ENCODE peak calls at places on chromosomes 13 and 19, in ten cellular contexts. Y, W, A, M, O, L, N, D, C and T are unnamed samples.

GRCh38 chr13:102040812-102041211 is 361.0 kb downstream of the FGF14 start:
- DNase-seq in L (no peak), N (no peak), D (no peak), C (no peak), A (no peak), M (no peak), Y (no peak), W (no peak), O (no peak), T (no peak)

GRCh38 chr13:94433055-94433947 is 46.2 kb downstream of the DCT start:
- DNase-seq in M (no peak), L (no peak), W (peak), O (no peak), A (peak), C (no peak), N (no peak), D (no peak), Y (no peak), T (no peak)

GRCh38 chr13:45084515-45084914 is 35.8 kb upstream of the GTF2F2 start:
- DNase-seq in C (no peak), M (no peak), W (no peak), Y (no peak), N (no peak), D (no peak), O (no peak), A (no peak), L (no peak), T (no peak)

GRCh38 chr13:102280366-102280765 is 121.5 kb downstream of the FGF14 start:
- DNase-seq in D (no peak), M (no peak), O (no peak), L (no peak), N (no peak), W (peak), C (no peak), A (no peak), Y (no peak), T (no peak)

GRCh38 chr13:48231080-48231479 is 1.9 kb upstream of the ITM2B start:
- DNase-seq in O (no peak), N (no peak), D (no peak), C (no peak), M (no peak), Y (peak), L (peak), W (no peak), A (no peak), T (no peak)

GRCh38 chr19:18418034-18418724 is 1.0 kb upstream of the SSBP4 start:
- DNase-seq in Y (no peak), O (peak), N (no peak), D (no peak), C (no peak), W (no peak), M (peak), L (no peak), A (peak), T (peak)

GRCh38 chr19:18841400-18841799 is 9.6 kb downstream of the UPF1 start:
- DNase-seq in L (no peak), A (no peak), N (no peak), D (no peak), C (no peak), Y (no peak), M (no peak), W (no peak), O (no peak), T (no peak)

GRCh38 chr19:48615145-48616040 is 517 bp upstream of the FAM83E start:
- DNase-seq in D (no peak), C (no peak), O (no peak), W (no peak), M (no peak), N (no peak), A (peak), Y (no peak), L (no peak), T (no peak)

GRCh38 chr19:15841875-15842569 is 26.6 kb upstream of the OR10H1 start:
- DNase-seq in N (no peak), W (no peak), Y (no peak), M (no peak), A (no peak), C (no peak), D (no peak), O (no peak), L (no peak), T (no peak)

GRCh38 chr13:79709526-79709925 is 228.6 kb downstream of the NDFIP2 start:
- DNase-seq in M (no peak), L (no peak), W (no peak), D (no peak), C (no peak), Y (no peak), N (no peak), O (no peak), A (no peak), T (no peak)

GRCh38 chr13:78061806-78062205 is 143.2 kb upstream of the EDNRB start:
- DNase-seq in O (no peak), A (no peak), M (no peak), L (no peak), D (no peak), C (no peak), N (no peak), W (no peak), Y (no peak), T (no peak)

GRCh38 chr19:16261584-16262370 is 62.8 kb upstream of the KLF2 start:
- DNase-seq in L (no peak), Y (no peak), M (no peak), W (no peak), D (no peak), O (no peak), N (no peak), C (no peak), A (no peak), T (no peak)

GRCh38 chr19:44972802-44973201 is 17.6 kb downstream of the CLPTM1 start:
- DNase-seq in A (no peak), W (no peak), O (no peak), C (no peak), N (no peak), L (no peak), M (no peak), D (no peak), Y (no peak), T (no peak)

GRCh38 chr19:7980168-7980567 is 25.3 kb downstream of the ELAVL1 start:
- DNase-seq in A (no peak), D (no peak), M (no peak), W (no peak), C (no peak), L (no peak), N (no peak), O (no peak), Y (no peak), T (no peak)

GRCh38 chr19:2811221-2811722 is 8.4 kb upstream of the ZNF554 start:
- DNase-seq in O (no peak), Y (no peak), A (no peak), C (no peak), N (no peak), D (no peak), W (no peak), M (no peak), L (no peak), T (no peak)

GRCh38 chr19:6056801-6057650 is 53.3 kb downstream of the RFX2 start:
- DNase-seq in D (no peak), A (peak), Y (peak), L (peak), O (peak), M (peak), C (peak), N (peak), W (no peak), T (no peak)

GRCh38 chr19:53980553-53981407 is 10.7 kb upstream of the CACNG6 start:
- DNase-seq in M (peak), A (peak), W (peak), D (no peak), N (no peak), O (no peak), L (peak), C (no peak), Y (peak), T (no peak)

GRCh38 chr19:41302624-41303351 is 7.2 kb upstream of the CCDC97 start:
- DNase-seq in D (no peak), L (no peak), M (no peak), N (no peak), C (no peak), A (no peak), O (no peak), W (no peak), Y (no peak), T (no peak)

GRCh38 chr19:44710483-44710882 is 11.5 kb downstream of the CEACAM16 start:
- DNase-seq in C (no peak), L (no peak), D (no peak), Y (no peak), A (no peak), W (no peak), N (no peak), M (no peak), O (no peak), T (no peak)

GRCh38 chr19:3336680-3337523 is 29.5 kb upstream of the NFIC start:
- DNase-seq in Y (peak), L (peak), M (no peak), A (no peak), W (no peak), N (peak), O (peak), C (peak), D (peak), T (peak)

GRCh38 chr19:41398042-41398403 is 405 bp downstream of the BCKDHA start:
- DNase-seq in A (no peak), N (no peak), O (no peak), W (peak), M (no peak), C (no peak), D (no peak), Y (no peak), L (no peak), T (no peak)

GRCh38 chr13:106087201-106087600 is 448.3 kb downstream of the EFNB2 start:
- DNase-seq in O (no peak), Y (no peak), C (no peak), W (no peak), N (no peak), A (no peak), D (no peak), L (no peak), M (no peak), T (no peak)

GRCh38 chr13:113398963-113399754 is 35.2 kb upstream of the GRTP1 start:
- DNase-seq in O (peak), N (no peak), C (no peak), M (no peak), W (peak), D (peak), Y (no peak), L (no peak), A (peak), T (no peak)

GRCh38 chr13:100875392-100876043 is 200.9 kb upstream of the TMTC4 start:
- DNase-seq in O (no peak), M (no peak), N (no peak), W (no peak), Y (no peak), A (no peak), D (no peak), L (no peak), C (no peak), T (no peak)

GRCh38 chr19:23509686-23510450 is 114.6 kb upstream of the ZNF91 start:
- DNase-seq in O (no peak), N (no peak), A (no peak), L (no peak), C (no peak), D (no peak), Y (no peak), W (no peak), M (peak), T (no peak)

GRCh38 chr19:16252459-16253205 is 54.9 kb downstream of the AP1M1 start:
- DNase-seq in W (no peak), Y (no peak), N (peak), A (no peak), L (peak), D (no peak), O (peak), M (no peak), C (no peak), T (no peak)

GRCh38 chr13:64075543-64076271 is 2660.1 kb upstream of the PCDH20 start:
- DNase-seq in Y (no peak), W (no peak), M (no peak), N (no peak), D (no peak), O (peak), C (no peak), A (no peak), L (peak), T (no peak)

GRCh38 chr13:112761701-112762689 is 72.2 kb downstream of the ATP11A start:
- DNase-seq in N (no peak), M (no peak), C (no peak), D (no peak), Y (no peak), O (peak), L (no peak), W (peak), A (no peak), T (no peak)

GRCh38 chr13:84677836-84678235 is 795.6 kb upstream of the SLITRK1 start:
- DNase-seq in M (no peak), N (no peak), W (no peak), Y (no peak), O (no peak), D (no peak), A (no peak), C (no peak), L (no peak), T (no peak)

GRCh38 chr13:114151565-114152284 is 19.3 kb upstream of the RASA3 start:
- DNase-seq in N (no peak), C (no peak), M (peak), W (no peak), D (no peak), L (no peak), A (peak), O (no peak), Y (no peak), T (no peak)

GRCh38 chr19:34431681-34432402 is 3.7 kb downstream of the UBA2 start:
- DNase-seq in M (no peak), A (no peak), N (no peak), L (no peak), O (no peak), D (no peak), C (no peak), W (no peak), Y (no peak), T (no peak)

GRCh38 chr13:24271611-24272451 is 37.5 kb upstream of the C1QTNF9 start:
- DNase-seq in A (peak), O (peak), W (peak), D (no peak), M (no peak), C (peak), N (peak), Y (no peak), L (peak), T (peak)

GRCh38 chr13:110683203-110683883 is 22.6 kb downstream of the CARS2 start:
- DNase-seq in A (no peak), Y (peak), O (no peak), N (no peak), W (no peak), D (no peak), L (peak), C (no peak), M (no peak), T (no peak)

GRCh38 chr19:55567708-55568328 is 12.8 kb downstream of the ZNF579 start:
- DNase-seq in W (no peak), M (no peak), L (no peak), N (no peak), A (no peak), D (no peak), O (no peak), C (no peak), Y (no peak), T (no peak)

GRCh38 chr13:107865643-107866006 is 349.7 kb downstream of the LIG4 start:
- DNase-seq in O (no peak), Y (no peak), M (no peak), A (no peak), N (no peak), L (no peak), C (no peak), W (no peak), D (no peak), T (no peak)
- H3K27ac ChIP-seq in O (no peak), Y (no peak), M (no peak), A (no peak), N (no peak), L (no peak), C (no peak), W (no peak), D (no peak), T (no peak)

GRCh38 chr19:35565016-35565856 is 1.8 kb upstream of the ATP4A start:
- DNase-seq in O (no peak), A (no peak), C (no peak), L (no peak), M (no peak), W (no peak), N (no peak), D (no peak), Y (peak), T (no peak)
- H3K27ac ChIP-seq in O (no peak), A (no peak), C (no peak), L (no peak), M (no peak), W (no peak), N (no peak), D (no peak), Y (no peak), T (no peak)

GRCh38 chr19:11016591-11016990 is 55.8 kb downstream of the SMARCA4 start:
- DNase-seq in C (no peak), D (no peak), Y (no peak), N (peak), W (no peak), O (no peak), A (no peak), L (peak), M (no peak), T (no peak)

GRCh38 chr19:11018743-11019142 is 57.9 kb downstream of the SMARCA4 start:
- DNase-seq in C (no peak), L (no peak), Y (no peak), W (no peak), A (no peak), O (no peak), N (no peak), D (no peak), M (no peak), T (no peak)

GRCh38 chr19:11017275-11018035 is 56.6 kb downstream of the SMARCA4 start:
- DNase-seq in A (no peak), O (no peak), C (no peak), L (no peak), M (no peak), N (no peak), W (no peak), Y (no peak), D (no peak), T (no peak)

GRCh38 chr19:11019262-11019661 is 58.4 kb downstream of the SMARCA4 start:
- DNase-seq in C (no peak), A (no peak), L (no peak), N (no peak), D (no peak), O (no peak), M (no peak), W (no peak), Y (no peak), T (no peak)

GRCh38 chr19:11018179-11018578 is 57.3 kb downstream of the SMARCA4 start:
- DNase-seq in N (no peak), L (no peak), D (no peak), M (no peak), Y (no peak), W (no peak), C (no peak), A (no peak), O (no peak), T (no peak)
- H3K27ac ChIP-seq in N (no peak), L (no peak), D (no peak), M (no peak), Y (no peak), W (no peak), C (no peak), A (no peak), O (no peak), T (no peak)

GRCh38 chr19:939922-940321 is 14.1 kb downstream of the ARID3A start:
- DNase-seq in M (no peak), W (no peak), A (no peak), D (no peak), Y (no peak), O (no peak), N (no peak), C (no peak), L (no peak), T (no peak)

GRCh38 chr19:940591-941291 is 14.9 kb downstream of the ARID3A start:
- DNase-seq in M (no peak), A (no peak), O (peak), L (peak), W (no peak), N (no peak), C (peak), D (peak), Y (peak), T (no peak)

GRCh38 chr19:939439-939838 is 13.6 kb downstream of the ARID3A start:
- DNase-seq in N (no peak), O (no peak), M (no peak), C (no peak), Y (no peak), L (no peak), A (no peak), D (no peak), W (no peak), T (no peak)

GRCh38 chr19:936175-936546 is 10.3 kb downstream of the ARID3A start:
- DNase-seq in O (no peak), Y (no peak), N (no peak), L (no peak), D (no peak), C (no peak), W (no peak), M (no peak), A (no peak), T (no peak)

DNA sequence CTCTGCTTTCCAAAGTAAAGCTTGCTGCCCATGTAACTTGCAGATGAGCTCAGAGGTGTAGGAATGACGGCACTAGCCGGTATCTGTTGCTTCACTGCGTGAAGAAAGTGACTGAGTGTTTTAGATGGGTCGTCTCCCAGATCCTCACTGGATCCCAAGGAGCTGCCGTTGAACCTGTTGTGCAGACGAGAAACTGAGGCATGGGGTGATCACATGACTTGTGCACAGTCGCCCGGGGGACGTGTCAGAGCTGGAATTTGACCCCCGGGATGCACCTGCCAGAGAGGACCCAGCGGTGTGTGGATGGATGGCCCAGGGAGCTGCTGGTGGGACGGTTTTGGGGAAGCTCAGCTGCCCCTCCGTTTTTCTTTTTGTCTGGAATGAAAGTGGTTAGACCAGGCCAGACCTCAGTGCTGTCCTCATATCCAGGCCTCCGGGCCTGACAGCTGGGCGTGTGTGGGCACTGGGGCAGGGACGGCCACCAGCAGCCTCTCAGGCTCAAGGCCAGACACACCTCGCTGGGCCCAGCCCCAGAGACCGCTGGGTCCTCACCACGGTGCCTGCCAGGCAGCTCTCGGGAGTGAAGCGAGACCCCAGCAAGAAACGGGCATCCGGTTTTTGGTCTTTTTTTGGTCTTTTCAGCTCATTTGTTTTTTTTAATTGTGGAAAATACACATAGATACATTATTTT is 12.5 kb downstream of the ARID3A start:
- DNase-seq in C (no peak), W (no peak), A (no peak), L (no peak), Y (no peak), D (no peak), O (no peak), M (no peak), N (no peak), T (no peak)
- H3K27ac ChIP-seq in C (no peak), W (no peak), A (no peak), L (no peak), Y (no peak), D (no peak), O (no peak), M (no peak), N (no peak), T (no peak)

GRCh38 chr19:39499932-39500331 is 1.2 kb downstream of the DLL3 start:
- DNase-seq in O (no peak), C (no peak), W (no peak), N (no peak), Y (no peak), D (no peak), L (no peak), A (no peak), M (no peak), T (no peak)

GRCh38 chr19:39497850-39498261 is 891 bp upstream of the DLL3 start:
- DNase-seq in N (no peak), M (no peak), C (no peak), Y (peak), W (peak), O (no peak), L (peak), A (peak), D (no peak), T (no peak)

GRCh38 chr19:39500543-39500942 is 1.8 kb downstream of the DLL3 start:
- DNase-seq in Y (no peak), C (no peak), O (no peak), W (no peak), A (no peak), L (no peak), D (no peak), M (no peak), N (no peak), T (no peak)

GRCh38 chr19:39499082-39499642 is 415 bp downstream of the DLL3 start:
- DNase-seq in O (no peak), L (no peak), N (no peak), D (no peak), Y (no peak), M (no peak), W (peak), C (no peak), A (peak), T (no peak)

GRCh38 chr19:39498262-39499081 is at the start of gene DLL3:
- DNase-seq in O (no peak), A (peak), M (no peak), N (no peak), W (peak), D (no peak), C (no peak), Y (no peak), L (no peak), T (no peak)
- H3K27ac ChIP-seq in O (no peak), A (peak), M (no peak), N (no peak), W (no peak), D (no peak), C (no peak), Y (peak), L (no peak), T (no peak)

DNA sequence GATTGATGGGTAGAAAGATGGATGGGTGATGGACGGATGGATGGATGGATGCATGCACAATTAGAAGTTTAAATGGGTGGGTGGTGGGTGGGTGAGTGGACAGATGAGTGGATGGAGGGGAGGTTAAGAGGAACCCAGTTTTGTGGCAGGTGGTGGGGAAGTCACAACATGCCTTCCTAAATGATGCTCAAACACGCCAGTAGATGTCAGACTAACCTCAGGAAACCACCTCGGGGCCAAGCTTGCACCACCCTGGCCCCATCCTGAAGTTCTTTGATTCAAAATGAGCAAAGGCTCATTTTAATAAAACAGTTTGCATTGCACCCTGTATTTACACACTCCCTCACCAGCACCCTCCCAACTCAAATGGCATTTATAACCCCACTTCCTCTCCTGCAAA is 91.3 kb upstream of the CACNA1A start:
- DNase-seq in L (peak), M (no peak), O (peak), C (peak), N (peak), A (peak), Y (peak), W (peak), D (no peak), T (peak)
- H3K27ac ChIP-seq in L (no peak), M (no peak), O (no peak), C (no peak), N (no peak), A (no peak), Y (no peak), W (no peak), D (no peak), T (no peak)